ENCODE peak calls at places on chromosomes 1 and 21, in six cellular contexts. D is H1, N is WTC11, X is A549, A is K562, C is HepG2. Q is an unnamed sample.

GRCh38 chr1:53567458-53568250 is 108.5 kb downstream of the DMRTB1 start:
- DNase-seq in D (no peak), N (peak; percentile 4), X (no peak), A (no peak), C (no peak), Q (no peak)

GRCh38 chr1:18373882-18374493 is 106.7 kb upstream of the KLHDC7A start:
- DNase-seq in D (peak; percentile 96), N (peak; percentile 93), X (peak; percentile 5), A (peak; percentile 78), C (no peak), Q (no peak)

GRCh38 chr1:119673171-119673940 is 25.3 kb upstream of the ZNF697 start:
- DNase-seq in D (no peak), N (no peak), X (no peak), A (no peak), C (peak; percentile 55), Q (peak; percentile 60)

GRCh38 chr1:236689713-236690569 is 3.6 kb downstream of the ACTN2 start:
- DNase-seq in D (no peak), N (no peak), X (no peak), A (no peak), C (no peak), Q (no peak)

GRCh38 chr21:38352536-38353219 is 95.9 kb downstream of the KCNJ15 start:
- DNase-seq in D (peak; percentile 84), N (peak; percentile 77), X (peak; percentile 47), A (peak; percentile 72), C (peak; percentile 3), Q (peak; percentile 76)

GRCh38 chr1:77036560-77036959 is 169.3 kb downstream of the ST6GALNAC5 start:
- DNase-seq in D (no peak), N (no peak), X (no peak), A (peak; percentile 11), C (no peak), Q (peak; percentile 22)

GRCh38 chr1:209547626-209548025 is 35.9 kb upstream of the CAMK1G start:
- DNase-seq in D (no peak), N (no peak), X (no peak), A (no peak), C (no peak), Q (no peak)

GRCh38 chr1:192967901-192968300 is 91.3 kb downstream of the UCHL5 start:
- DNase-seq in D (no peak), N (no peak), X (no peak), A (no peak), C (no peak), Q (peak; percentile 51)

DNA sequence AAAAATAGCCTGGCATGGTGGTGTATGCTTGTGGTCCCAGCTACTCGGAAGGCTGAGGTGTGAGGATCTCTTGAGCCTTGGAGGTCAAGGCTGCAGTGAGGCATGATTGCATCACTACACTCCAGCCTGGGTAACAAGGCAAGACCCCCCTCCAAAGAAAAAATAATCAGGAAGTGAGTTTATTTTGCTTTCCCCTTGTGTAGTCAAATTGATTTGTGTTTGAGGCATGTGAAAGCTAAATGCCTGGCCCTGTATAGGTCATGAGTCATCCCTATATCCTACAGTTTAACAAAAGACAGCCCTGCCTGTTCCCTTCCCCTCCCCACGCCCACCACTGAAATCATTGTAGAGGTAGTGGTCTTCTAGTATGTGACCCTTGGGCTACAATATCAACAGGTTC is 241.4 kb upstream of the JUN start:
- DNase-seq in D (no peak), N (no peak), X (no peak), A (no peak), C (no peak), Q (peak; percentile 75)
- TF ChIP-seq JUN in D (no peak), N (no peak), X (no peak), A (no peak), C (no peak), Q (peak; percentile 80)

GRCh38 chr1:109548321-109549267 is at the start of gene GNAI3:
- DNase-seq in D (peak; percentile 95), N (peak; percentile 94), X (peak; percentile 91), A (peak; percentile 93), C (peak; percentile 94), Q (peak; percentile 96)

GRCh38 chr1:109543988-109544735 is 4.3 kb upstream of the GNAI3 start:
- DNase-seq in D (peak; percentile 35), N (no peak), X (no peak), A (no peak), C (no peak), Q (no peak)

GRCh38 chr1:109543283-109543987 is 3.8 kb downstream of the GPR61 start:
- DNase-seq in D (no peak), N (no peak), X (no peak), A (peak; percentile 45), C (no peak), Q (no peak)

GRCh38 chr1:109547412-109548320 is 749 bp upstream of the GNAI3 start:
- DNase-seq in D (no peak), N (no peak), X (no peak), A (no peak), C (no peak), Q (peak; percentile 51)

DNA sequence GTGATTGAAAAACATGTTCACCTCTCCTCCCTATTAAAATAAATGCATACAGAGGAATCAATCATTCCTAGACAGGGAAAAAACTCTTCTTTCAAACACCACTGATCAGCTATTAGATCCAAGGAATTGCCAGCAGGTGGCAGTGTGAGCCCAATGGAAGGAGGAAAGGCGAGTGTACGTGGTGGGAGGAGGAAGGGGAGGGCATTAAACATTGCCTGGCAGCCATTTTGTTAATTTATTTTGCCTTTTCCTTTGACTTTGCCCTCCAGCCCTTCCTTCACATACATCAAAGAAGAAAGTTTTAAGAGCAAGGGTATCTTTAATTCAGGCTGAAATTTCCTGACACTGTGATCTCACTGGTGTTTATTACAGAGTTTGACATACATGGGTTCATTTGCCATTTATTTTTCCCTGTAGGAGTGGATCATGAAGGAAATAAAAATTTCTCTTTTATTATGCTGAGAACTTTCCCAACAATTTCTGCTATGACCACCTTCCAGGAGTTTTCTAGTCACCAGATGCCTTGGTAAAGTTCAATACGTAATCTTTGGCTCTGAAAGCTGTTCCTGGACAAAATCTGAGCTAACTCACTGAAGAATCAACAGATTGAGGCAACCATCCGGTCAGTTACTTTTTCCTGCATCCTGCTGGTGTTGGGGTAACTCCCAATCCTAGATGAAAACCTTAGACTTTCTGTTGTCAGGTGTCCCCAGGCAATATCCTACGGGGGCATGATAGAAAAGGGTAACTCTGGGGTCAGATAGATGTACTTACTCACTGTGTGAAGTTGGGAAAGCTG is 1.9 kb upstream of the GNAI3 start:
- DNase-seq in D (peak; percentile 90), N (peak; percentile 91), X (peak; percentile 79), A (peak; percentile 92), C (peak; percentile 87), Q (peak; percentile 88)
- TF ChIP-seq JUN in D (no peak), N (no peak), X (no peak), A (peak; percentile 54), C (no peak), Q (no peak)

GRCh38 chr1:5933676-5934057 is 58.6 kb downstream of the NPHP4 start:
- DNase-seq in D (no peak), N (no peak), X (no peak), A (no peak), C (peak; percentile 87), Q (no peak)
- TF ChIP-seq JUN in D (no peak), N (no peak), X (no peak), A (no peak), C (no peak), Q (no peak)

GRCh38 chr21:15929536-15929935 is 199.8 kb downstream of the USP25 start:
- DNase-seq in D (no peak), N (no peak), X (no peak), A (no peak), C (no peak), Q (no peak)
- TF ChIP-seq JUN in D (no peak), N (no peak), X (no peak), A (no peak), C (no peak), Q (no peak)

Q was measured in endothelial cell of umbilical vein.